ENCODE peak calls at places on chromosomes 13 and 19, in four cellular contexts. I is ovary, D is upper lobe of right lung, J is OCI-LY7. T is an unnamed sample. For H3K9me3 and H3K36me3, the result is how much of the 10 kb centered on the place peaks cover.

GRCh38 chr19:33419763-33420080 is 46.2 kb downstream of the CEBPG start:
- DNase-seq in I (no peak), D (no peak), J (no peak), T (no peak)

GRCh38 chr19:38990949-38991697 is 15.6 kb upstream of the FBXO17 start:
- DNase-seq in I (no peak), D (no peak), J (no peak), T (peak)

GRCh38 chr13:57569981-57570380 is 61.6 kb upstream of the PCDH17 start:
- DNase-seq in I (no peak), D (no peak), J (no peak), T (no peak)

GRCh38 chr19:44202470-44202869 is 9.9 kb upstream of the ZNF227 start:
- DNase-seq in J (no peak), I (no peak), D (no peak), T (no peak)

GRCh38 chr19:9801976-9802375 is 16.9 kb downstream of the FBXL12 start:
- DNase-seq in D (no peak), I (no peak), J (no peak), T (no peak)

GRCh38 chr13:100633461-100633860 is 41.1 kb downstream of the TMTC4 start:
- DNase-seq in I (no peak), J (no peak), D (no peak), T (peak)

GRCh38 chr13:33381906-33382305 is 96.4 kb upstream of the STARD13 start:
- DNase-seq in I (no peak), D (no peak), J (no peak), T (no peak)

GRCh38 chr13:25686831-25687495 is 315.2 kb downstream of the ATP8A2 start:
- DNase-seq in J (no peak), I (no peak), D (no peak), T (no peak)

GRCh38 chr13:77737583-77738200 is 40.2 kb downstream of the SLAIN1 start:
- DNase-seq in I (no peak), J (no peak), D (no peak), T (no peak)

GRCh38 chr13:82747331-82747730 is 1134.9 kb downstream of the SLITRK1 start:
- DNase-seq in D (no peak), I (no peak), J (no peak), T (peak)

DNA sequence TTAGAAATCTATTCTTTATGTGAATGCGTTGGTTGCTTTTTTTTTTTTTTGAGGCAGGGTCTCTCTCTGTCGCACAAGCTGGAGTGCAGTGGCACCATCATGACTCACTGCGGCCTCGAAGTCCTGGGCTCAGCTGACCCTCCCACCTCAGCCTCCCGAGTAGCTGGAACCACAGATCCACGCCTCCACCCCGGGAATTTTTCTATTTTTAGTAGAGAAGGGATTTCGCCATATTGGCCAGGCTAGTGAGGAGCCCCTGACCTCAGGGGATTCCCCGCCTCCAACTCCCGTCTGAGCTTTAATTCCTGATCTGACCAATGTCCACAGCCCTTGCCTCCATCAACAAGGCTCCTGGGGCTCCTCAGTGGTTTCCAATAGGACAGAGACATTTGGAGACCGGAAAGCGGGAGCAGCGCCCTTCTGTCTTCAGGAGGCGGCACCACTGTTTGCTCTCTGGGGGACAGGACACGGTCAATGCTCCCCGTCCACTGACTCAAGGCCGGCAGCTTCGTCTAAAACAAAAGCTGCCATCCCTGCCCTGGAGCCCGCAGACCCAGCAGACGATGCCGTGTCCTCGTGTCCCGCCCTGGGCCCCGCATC is 503 bp downstream of the TUBA3C start:
- DNase-seq in I (no peak), J (no peak), D (no peak), T (no peak)
- H3K9me3 ChIP-seq in I (under half), J (under half), D (under half), T (under half)

GRCh38 chr13:30408319-30409101 is 13.8 kb upstream of the UBE2L5 start:
- DNase-seq in I (peak), D (peak), J (peak), T (peak)
- H3K4me3 ChIP-seq in I (peak), D (peak), J (no peak), T (no peak)

GRCh38 chr19:41547569-41547968 is 28.4 kb upstream of the CEACAM21 start:
- DNase-seq in D (no peak), J (no peak), I (no peak), T (no peak)
- H3K36me3 ChIP-seq in D (under half), J (under half), I (under half), T (under half)

DNA sequence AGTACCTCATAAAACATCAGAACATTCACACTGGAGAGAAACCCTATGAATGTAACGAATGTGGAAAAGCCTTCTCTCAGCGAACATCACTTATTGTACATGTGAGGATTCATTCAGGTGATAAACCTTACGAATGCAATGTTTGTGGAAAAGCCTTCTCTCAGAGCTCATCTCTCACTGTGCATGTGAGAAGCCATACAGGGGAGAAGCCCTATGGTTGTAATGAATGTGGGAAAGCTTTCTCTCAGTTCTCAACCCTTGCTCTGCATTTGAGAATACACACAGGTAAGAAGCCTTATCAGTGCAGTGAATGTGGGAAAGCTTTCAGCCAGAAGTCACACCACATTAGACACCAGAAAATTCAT is 22.0 kb downstream of the ZNF146 start:
- DNase-seq in J (no peak), I (no peak), D (no peak), T (no peak)
- H3K9me3 ChIP-seq in J (under half), I (under half), D (under half), T (under half)

GRCh38 chr19:8208119-8208709 is 956 bp upstream of the CERS4 start:
- DNase-seq in D (no peak), I (no peak), J (no peak), T (no peak)
- H3K4me3 ChIP-seq in D (peak), I (peak), J (peak), T (no peak)

DNA sequence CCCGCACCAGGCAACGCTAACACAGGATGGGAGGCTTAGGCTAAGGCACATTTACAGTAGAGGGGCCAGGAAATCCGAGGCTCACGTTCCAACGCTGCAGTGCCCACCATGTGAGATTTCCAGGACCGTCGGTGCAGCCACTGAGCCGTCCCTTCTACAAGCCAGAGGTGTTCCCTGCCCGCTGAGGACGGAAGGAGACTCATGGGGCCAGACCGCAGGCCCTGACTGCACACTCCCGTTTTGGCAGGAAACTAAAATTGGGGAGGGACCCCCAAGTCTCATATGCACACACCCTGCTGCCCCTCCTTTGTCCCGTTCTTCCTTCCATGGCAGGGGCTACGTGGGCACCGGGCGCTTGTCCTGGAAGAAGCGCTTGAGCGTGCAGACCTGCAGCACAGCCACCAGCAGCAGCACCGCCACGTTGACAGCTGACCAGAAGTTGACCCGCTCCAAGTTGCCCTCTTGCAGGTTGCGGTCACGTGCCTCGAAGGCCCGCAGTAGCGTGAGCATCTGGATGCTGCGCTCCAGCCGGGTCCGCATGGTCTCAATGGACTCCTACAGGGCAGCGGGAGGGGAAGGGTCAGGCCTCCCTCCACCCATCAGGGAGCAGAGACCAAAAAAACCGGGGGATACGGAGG is 3.2 kb downstream of the TMED1 start:
- DNase-seq in D (no peak), J (no peak), I (no peak), T (no peak)
- H3K36me3 ChIP-seq in D (half or more), J (under half), I (under half), T (half or more)

DNA sequence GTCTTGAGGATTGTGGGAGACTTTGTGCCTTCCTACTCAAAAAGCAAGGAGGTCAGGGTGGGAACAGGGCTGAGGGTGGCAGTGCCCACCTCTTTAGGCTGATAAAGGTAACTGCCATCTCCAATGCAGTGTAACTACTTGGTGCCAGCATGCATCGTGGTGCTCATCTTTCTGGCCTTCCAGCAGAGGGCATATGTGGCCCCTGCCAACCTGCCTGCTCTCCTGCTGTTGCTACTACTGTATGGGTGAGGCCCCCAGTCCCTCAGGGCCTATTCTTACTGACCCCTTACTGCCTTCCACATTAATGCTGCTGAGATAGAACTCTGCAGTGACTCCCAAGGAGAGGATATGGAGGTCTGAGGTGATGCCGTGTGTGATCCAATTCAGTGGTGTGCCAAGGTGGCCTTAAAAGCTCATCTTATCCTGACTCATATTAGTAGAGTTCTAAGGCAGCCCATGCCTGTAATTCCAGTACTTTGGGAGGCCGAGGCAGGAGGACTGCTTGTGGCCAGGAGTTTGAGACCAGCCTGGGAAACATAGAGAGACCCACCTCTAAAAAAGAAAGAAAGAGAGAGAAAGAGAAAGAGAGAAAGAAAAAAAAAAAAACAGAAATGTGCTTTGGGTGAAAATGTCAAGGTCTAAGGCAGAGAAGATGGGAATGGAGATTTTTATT is 9.6 kb upstream of the ARHGAP45 start:
- DNase-seq in D (no peak), I (no peak), J (peak), T (no peak)
- H3K9me3 ChIP-seq in D (under half), I (under half), J (under half), T (under half)

T was measured in SJSA1.